ENCODE peak calls at places on chromosomes 2 and 18, in four cellular contexts. O, S, G and Z are unnamed samples.

GRCh38 chr2:107529146-107529545 is 297.5 kb upstream of the RGPD4 start:
- DNase-seq in S (no peak), O (no peak), G (no peak), Z (no peak)

GRCh38 chr2:14418110-14418509 is 214.4 kb upstream of the LRATD1 start:
- DNase-seq in O (no peak), G (no peak), S (no peak), Z (no peak)

GRCh38 chr2:99180755-99181647 is at the start of the genes MITD1 and MRPL30:
- DNase-seq in S (peak), O (peak), G (peak), Z (peak)

GRCh38 chr2:171651667-171652410 is 35.4 kb upstream of the DYNC1I2 start:
- DNase-seq in S (no peak), G (no peak), O (peak), Z (peak)

GRCh38 chr2:239230318-239231052 is 170.3 kb downstream of the HDAC4 start:
- DNase-seq in S (no peak), O (no peak), G (no peak), Z (no peak)

GRCh38 chr2:29343830-29344229 is 228.6 kb downstream of the CLIP4 start:
- DNase-seq in O (no peak), G (no peak), S (no peak), Z (no peak)

GRCh38 chr2:5694016-5694690 is 2.0 kb downstream of the SOX11 start:
- DNase-seq in S (no peak), O (no peak), G (no peak), Z (no peak)

GRCh38 chr2:120395686-120396518 is 50.0 kb downstream of the INHBB start:
- DNase-seq in O (no peak), G (no peak), S (no peak), Z (no peak)

GRCh38 chr2:120609826-120610395 is 125.8 kb upstream of the GLI2 start:
- DNase-seq in G (no peak), S (no peak), O (no peak), Z (no peak)

GRCh38 chr2:168272225-168272624 is 24.8 kb upstream of the STK39 start:
- DNase-seq in O (no peak), S (no peak), G (no peak), Z (peak)

GRCh38 chr2:7029291-7030059 is 112.3 kb downstream of the RNF144A start:
- DNase-seq in S (no peak), O (no peak), G (no peak), Z (no peak)

GRCh38 chr2:142868281-142868762 is 9.1 kb upstream of the KYNU start:
- DNase-seq in O (peak), S (peak), G (no peak), Z (peak)

GRCh38 chr2:201149064-201149820 is 33.3 kb downstream of the CFLAR start:
- DNase-seq in S (no peak), G (peak), O (peak), Z (peak)

GRCh38 chr2:161414385-161415040 is 1.6 kb upstream of the TBR1 start:
- DNase-seq in G (no peak), O (peak), S (no peak), Z (no peak)

GRCh38 chr2:24824966-24825882 is 32.0 kb downstream of the CENPO start:
- DNase-seq in O (no peak), G (no peak), S (no peak), Z (peak)

GRCh38 chr2:31413025-31413424 is 1.5 kb downstream of the XDH start:
- DNase-seq in O (no peak), G (peak), S (no peak), Z (peak)

GRCh38 chr18:25305584-25305983 is 46.4 kb downstream of the ZNF521 start:
- DNase-seq in O (no peak), S (no peak), G (no peak), Z (no peak)

GRCh38 chr18:77114564-77115391 is 17.8 kb downstream of the MBP start:
- DNase-seq in O (peak), S (no peak), G (peak), Z (peak)

GRCh38 chr2:237911363-237912017 is 52.1 kb downstream of the RAMP1 start:
- DNase-seq in O (no peak), G (no peak), S (no peak), Z (no peak)

GRCh38 chr2:217367464-217367863 is 507.6 kb upstream of the TNP1 start:
- DNase-seq in S (no peak), G (peak), O (peak), Z (no peak)

GRCh38 chr2:220044383-220044782 is 417.0 kb downstream of the SLC4A3 start:
- DNase-seq in S (no peak), O (no peak), G (no peak), Z (no peak)

GRCh38 chr2:203682688-203683130 is 23.7 kb upstream of the CD28 start:
- DNase-seq in S (no peak), G (peak), O (peak), Z (peak)

GRCh38 chr2:7697052-7697451 is 779.8 kb downstream of the RNF144A start:
- DNase-seq in O (no peak), G (no peak), S (no peak), Z (no peak)

GRCh38 chr2:8152392-8153257 is 529.2 kb upstream of the ID2 start:
- DNase-seq in S (peak), O (no peak), G (no peak), Z (no peak)

GRCh38 chr2:102803897-102804217 is 42.0 kb downstream of the TMEM182 start:
- DNase-seq in G (no peak), O (peak), S (no peak), Z (no peak)

GRCh38 chr2:43402002-43402401 is 175.6 kb upstream of the ZFP36L2 start:
- DNase-seq in S (peak), O (no peak), G (no peak), Z (no peak)

GRCh38 chr2:163266772-163267171 is 428.2 kb upstream of the KCNH7 start:
- DNase-seq in G (peak), O (peak), S (no peak), Z (peak)

GRCh38 chr2:955829-956731 is 5.4 kb downstream of the SNTG2 start:
- DNase-seq in S (no peak), G (no peak), O (no peak), Z (no peak)

DNA sequence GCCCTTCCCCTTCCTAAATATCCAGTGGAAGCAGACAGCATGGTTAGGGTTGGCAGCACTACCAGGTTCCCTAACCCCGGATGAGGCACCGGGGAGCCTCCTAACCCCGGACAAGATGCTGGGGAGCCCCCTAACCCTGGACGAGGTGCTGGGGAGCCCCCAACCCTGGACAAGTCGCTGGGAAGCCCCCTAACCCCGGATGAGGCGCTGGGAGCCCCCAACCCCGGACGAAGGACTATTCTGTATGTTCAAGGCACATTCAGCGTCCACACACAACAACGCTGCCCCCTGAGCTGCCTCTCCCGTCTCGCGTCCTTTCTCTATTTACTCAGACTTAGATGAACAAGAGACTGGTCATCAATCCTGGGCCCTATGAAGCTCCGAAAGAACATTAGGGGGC is 51.8 kb downstream of the ANKMY1 start:
- DNase-seq in S (no peak), G (no peak), O (no peak), Z (no peak)
- TF ChIP-seq CTCF in S (no peak), G (no peak), O (no peak), Z (no peak)

DNA sequence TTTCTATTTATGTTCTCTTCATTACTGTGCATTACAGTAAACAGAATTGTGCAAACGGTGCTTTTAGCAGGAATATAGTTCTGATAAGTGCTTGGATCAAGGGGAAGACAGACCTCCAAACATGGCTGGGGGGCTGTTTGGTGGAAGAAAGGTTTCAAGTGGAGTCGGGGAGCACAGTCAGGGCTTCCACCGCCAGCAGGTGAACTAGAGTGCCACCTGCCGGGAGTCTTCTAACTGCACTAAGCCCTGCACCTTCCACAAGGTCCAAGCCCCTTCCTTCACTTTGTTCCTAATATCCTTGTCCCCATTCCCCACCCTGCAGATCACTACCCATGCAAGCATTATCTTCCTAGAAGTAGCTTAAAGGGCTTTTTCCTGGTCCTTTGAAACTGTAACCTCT is 11.1 kb downstream of the ONECUT2 start:
- DNase-seq in O (no peak), G (no peak), S (no peak), Z (peak)
- TF ChIP-seq CTCF in O (peak), G (peak), S (peak), Z (peak)

GRCh38 chr2:75311521-75311920 is 112.2 kb upstream of the TACR1 start:
- DNase-seq in G (no peak), S (no peak), O (no peak), Z (no peak)

GRCh38 chr2:75315436-75315835 is 116.1 kb upstream of the TACR1 start:
- DNase-seq in G (no peak), S (no peak), O (no peak), Z (no peak)

GRCh38 chr2:75310915-75311314 is 111.6 kb upstream of the TACR1 start:
- DNase-seq in S (no peak), O (no peak), G (peak), Z (peak)

GRCh38 chr2:75309596-75310290 is 110.4 kb upstream of the TACR1 start:
- DNase-seq in O (peak), S (no peak), G (peak), Z (peak)

DNA sequence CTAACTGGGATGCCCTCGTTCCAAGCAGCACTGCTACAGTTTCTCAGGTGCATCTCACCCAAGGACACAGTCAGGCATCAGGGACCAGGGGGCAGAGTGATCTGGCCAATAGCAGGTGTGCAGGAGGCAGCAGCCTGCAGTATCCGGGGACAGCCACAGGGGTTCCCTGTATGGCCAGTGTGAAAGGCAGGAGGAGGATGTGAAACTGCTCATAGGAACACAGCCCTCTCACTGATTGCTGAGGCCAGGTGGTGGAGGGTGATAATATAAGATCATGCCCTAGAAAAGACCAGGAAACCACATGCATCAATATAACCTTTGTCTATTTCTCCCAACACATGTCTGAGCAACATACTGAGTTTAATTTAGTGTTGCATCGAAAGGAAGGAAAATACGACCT is 112.7 kb upstream of the TACR1 start:
- DNase-seq in S (peak), G (no peak), O (no peak), Z (no peak)
- TF ChIP-seq CTCF in S (peak), G (no peak), O (no peak), Z (peak)

GRCh38 chr2:100237770-100238169 is 84.5 kb downstream of the LONRF2 start:
- DNase-seq in S (no peak), O (no peak), G (no peak), Z (no peak)
- TF ChIP-seq CTCF in S (no peak), O (no peak), G (no peak), Z (no peak)

DNA sequence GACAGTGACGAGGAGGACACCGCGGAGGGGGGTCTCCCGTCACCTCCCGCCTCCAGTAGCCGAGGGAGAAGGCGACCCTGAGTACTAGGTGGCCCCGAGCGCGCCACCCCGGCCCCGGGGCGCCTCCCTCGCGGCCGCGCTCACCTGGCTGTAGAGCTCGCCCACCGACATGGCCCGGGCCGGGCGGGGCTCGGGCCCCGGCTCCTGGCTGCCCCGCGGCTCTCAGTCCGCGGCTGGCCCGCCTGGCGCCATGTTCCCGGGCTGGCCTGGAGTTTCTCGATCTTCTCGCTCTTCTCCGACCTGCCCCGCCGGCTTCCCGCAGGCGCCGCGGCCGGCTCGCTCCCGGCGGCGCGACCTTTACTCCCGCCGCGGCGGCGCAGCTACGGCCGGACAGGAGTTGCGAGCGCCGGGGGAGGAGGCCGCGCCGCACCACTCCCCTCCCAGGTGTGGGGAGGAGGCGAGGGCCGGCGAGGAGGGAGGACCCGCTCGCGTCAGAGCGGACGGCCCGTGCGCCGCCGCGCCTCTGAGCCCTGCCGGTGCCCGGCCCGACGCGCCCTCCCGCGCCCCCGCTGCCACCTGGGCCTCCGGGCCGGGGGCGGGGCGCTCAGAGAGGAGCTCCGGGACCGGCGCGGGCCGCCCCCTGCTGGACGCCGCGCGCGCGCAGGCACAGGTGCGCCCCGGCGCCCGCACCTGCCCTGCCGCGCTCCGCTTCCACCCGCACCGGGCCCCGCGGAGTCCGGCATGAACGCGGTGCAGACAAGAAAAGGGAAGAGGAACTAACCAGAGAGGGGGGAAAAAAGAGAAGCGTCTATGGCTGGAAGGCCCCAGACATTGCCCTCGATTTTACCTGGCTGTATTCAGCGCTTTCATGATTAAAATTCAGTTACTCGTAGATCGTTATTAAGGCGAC is at the start of gene MYO5B:
- DNase-seq in G (no peak), O (peak), S (no peak), Z (peak)
- TF ChIP-seq CTCF in G (no peak), O (peak), S (peak), Z (peak)

DNA sequence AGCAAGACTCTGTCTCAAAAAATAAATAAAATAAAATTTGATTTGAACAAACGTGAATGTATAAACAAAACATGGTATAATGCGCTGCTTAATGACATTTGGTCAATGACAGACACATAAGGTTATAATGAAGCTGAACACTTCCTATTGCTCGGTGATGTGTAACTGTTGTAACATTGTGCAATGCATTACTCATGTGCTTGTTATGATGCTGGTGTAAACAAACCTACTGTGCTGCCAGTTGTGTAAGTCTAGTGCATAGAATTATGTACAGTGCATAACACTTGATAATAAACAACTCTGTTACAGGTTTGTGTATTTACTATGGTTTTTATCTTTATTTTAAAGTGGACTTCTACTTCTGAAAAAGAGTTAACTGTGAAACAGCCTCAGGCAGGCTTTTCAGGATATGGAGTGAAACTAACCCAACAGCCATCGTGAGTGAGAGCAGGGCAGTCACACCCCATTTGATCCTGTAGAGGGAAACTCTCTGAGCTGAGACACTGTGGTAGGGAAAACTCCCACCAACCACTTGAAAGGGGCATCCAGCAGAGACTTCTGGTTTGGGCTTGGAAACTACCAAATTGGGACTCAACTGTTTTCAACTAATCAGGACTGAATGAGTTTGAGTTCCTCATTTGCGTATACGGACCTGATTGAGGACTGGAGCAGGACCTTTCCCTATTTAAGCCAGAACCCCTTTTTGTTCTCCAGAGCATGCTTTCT is 8.7 kb upstream of the RPRD1A start:
- DNase-seq in S (no peak), G (peak), O (peak), Z (peak)
- TF ChIP-seq CTCF in S (no peak), G (no peak), O (no peak), Z (no peak)

GRCh38 chr2:137047369-137047768 is 282.0 kb downstream of the THSD7B start:
- DNase-seq in S (no peak), O (no peak), G (no peak), Z (no peak)

GRCh38 chr2:137049518-137049917 is 284.2 kb downstream of the THSD7B start:
- DNase-seq in O (no peak), G (no peak), S (no peak), Z (no peak)

GRCh38 chr2:137048455-137048854 is 283.1 kb downstream of the THSD7B start:
- DNase-seq in O (no peak), S (no peak), G (no peak), Z (no peak)

GRCh38 chr2:137056704-137057103 is 291.4 kb downstream of the THSD7B start:
- DNase-seq in O (no peak), G (no peak), S (no peak), Z (peak)

GRCh38 chr2:137050949-137051348 is 285.6 kb downstream of the THSD7B start:
- DNase-seq in O (no peak), S (no peak), G (no peak), Z (peak)
- TF ChIP-seq CTCF in O (peak), S (no peak), G (no peak), Z (peak)